ENCODE peak calls at places on chromosomes 16 and 17, in ten cellular contexts. E, Y, D, V, W, T, S, U, H and Q are unnamed samples.

GRCh38 chr17:10871914-10872313 is 34.0 kb upstream of the PIRT start:
- DNase-seq in E (peak), Y (no peak), D (peak), V (no peak), W (no peak), T (peak), S (no peak), U (no peak), H (no peak), Q (no peak)

GRCh38 chr16:3951861-3952332 is 71.4 kb upstream of the CREBBP start:
- DNase-seq in E (no peak), Y (peak), D (no peak), V (peak), W (no peak), T (no peak), S (peak), U (no peak), H (peak), Q (no peak)

GRCh38 chr17:30414486-30414885 is 35.8 kb downstream of the CPD start:
- DNase-seq in E (no peak), Y (no peak), D (no peak), V (no peak), W (no peak), T (no peak), S (no peak), U (no peak), H (peak), Q (no peak)

GRCh38 chr16:12339686-12340085 is 363.2 kb downstream of the SNX29 start:
- DNase-seq in E (no peak), Y (no peak), D (no peak), V (no peak), W (no peak), T (no peak), S (peak), U (no peak), H (peak), Q (no peak)

GRCh38 chr17:80264048-80264792 is 3.6 kb downstream of the RNF213 start:
- DNase-seq in E (no peak), Y (no peak), D (no peak), V (no peak), W (no peak), T (no peak), S (no peak), U (no peak), H (no peak), Q (no peak)

GRCh38 chr17:79861371-79862216 is 22.4 kb upstream of the CBX4 start:
- DNase-seq in E (no peak), Y (peak), D (no peak), V (no peak), W (no peak), T (peak), S (no peak), U (no peak), H (no peak), Q (no peak)

GRCh38 chr16:53945996-53946395 is 242.0 kb downstream of the FTO start:
- DNase-seq in E (no peak), Y (peak), D (peak), V (peak), W (peak), T (no peak), S (peak), U (no peak), H (peak), Q (no peak)

GRCh38 chr17:7822126-7822525 is 11.9 kb upstream of the KDM6B start:
- DNase-seq in E (no peak), Y (no peak), D (no peak), V (no peak), W (no peak), T (no peak), S (no peak), U (no peak), H (no peak), Q (no peak)

GRCh38 chr16:70768205-70768580 is 32.8 kb downstream of the VAC14 start:
- DNase-seq in E (no peak), Y (no peak), D (no peak), V (peak), W (no peak), T (no peak), S (no peak), U (no peak), H (no peak), Q (no peak)

GRCh38 chr17:54901230-54901847 is 687 bp downstream of the TOM1L1 start:
- DNase-seq in E (no peak), Y (peak), D (no peak), V (peak), W (peak), T (peak), S (peak), U (no peak), H (peak), Q (no peak)

GRCh38 chr16:77197747-77198146 is 1.5 kb upstream of the SYCE1L start:
- DNase-seq in E (no peak), Y (no peak), D (no peak), V (no peak), W (no peak), T (no peak), S (no peak), U (no peak), H (no peak), Q (no peak)

GRCh38 chr17:82151106-82151957 is 53.3 kb upstream of the FASN start:
- DNase-seq in E (peak), Y (no peak), D (no peak), V (no peak), W (no peak), T (no peak), S (no peak), U (no peak), H (no peak), Q (no peak)

GRCh38 chr17:22305356-22306071 is 613.2 kb downstream of the KCNJ18 start:
- DNase-seq in E (no peak), Y (no peak), D (no peak), V (no peak), W (no peak), T (no peak), S (no peak), U (no peak), H (no peak), Q (no peak)

GRCh38 chr16:30406911-30407793 is at the start of gene ZNF771:
- DNase-seq in E (peak), Y (peak), D (peak), V (peak), W (peak), T (peak), S (peak), U (peak), H (peak), Q (peak)

GRCh38 chr16:318628-319027 is 33.9 kb downstream of the AXIN1 start:
- DNase-seq in E (no peak), Y (no peak), D (no peak), V (no peak), W (peak), T (no peak), S (no peak), U (no peak), H (no peak), Q (no peak)

GRCh38 chr17:78485416-78486168 is 91.6 kb downstream of the DNAH17 start:
- DNase-seq in E (no peak), Y (no peak), D (no peak), V (no peak), W (no peak), T (no peak), S (no peak), U (no peak), H (no peak), Q (no peak)

GRCh38 chr17:58702708-58703107 is 10.3 kb downstream of the RAD51C start:
- DNase-seq in E (no peak), Y (peak), D (no peak), V (no peak), W (no peak), T (no peak), S (no peak), U (no peak), H (no peak), Q (no peak)

GRCh38 chr16:59707441-59707840 is 973.3 kb upstream of the GOT2 start:
- DNase-seq in E (no peak), Y (no peak), D (no peak), V (no peak), W (no peak), T (no peak), S (no peak), U (no peak), H (no peak), Q (no peak)

GRCh38 chr17:4710693-4711634 is 532 bp downstream of the ARRB2 start:
- DNase-seq in E (no peak), Y (no peak), D (no peak), V (no peak), W (no peak), T (peak), S (no peak), U (no peak), H (no peak), Q (no peak)

GRCh38 chr17:45370949-45371413 is 54.2 kb upstream of the MAP3K14 start:
- DNase-seq in E (no peak), Y (no peak), D (no peak), V (peak), W (peak), T (no peak), S (no peak), U (no peak), H (peak), Q (no peak)

GRCh38 chr16:57608462-57609113 is 19.8 kb upstream of the ADGRG1 start:
- DNase-seq in E (peak), Y (no peak), D (no peak), V (no peak), W (no peak), T (peak), S (no peak), U (no peak), H (no peak), Q (no peak)

GRCh38 chr16:5604770-5605169 is 507.2 kb upstream of the EEF2KMT start:
- DNase-seq in E (no peak), Y (no peak), D (no peak), V (no peak), W (peak), T (peak), S (no peak), U (no peak), H (no peak), Q (no peak)

GRCh38 chr17:5584971-5585794 is 874 bp upstream of the NLRP1 start:
- DNase-seq in E (no peak), Y (peak), D (no peak), V (peak), W (no peak), T (no peak), S (peak), U (no peak), H (peak), Q (no peak)

GRCh38 chr17:34671191-34671590 is 91.8 kb downstream of the TMEM132E start:
- DNase-seq in E (no peak), Y (no peak), D (no peak), V (no peak), W (no peak), T (no peak), S (no peak), U (no peak), H (no peak), Q (no peak)

GRCh38 chr17:31798205-31798724 is 60.8 kb downstream of the COPRS start:
- DNase-seq in E (no peak), Y (no peak), D (no peak), V (no peak), W (no peak), T (no peak), S (no peak), U (no peak), H (no peak), Q (no peak)

GRCh38 chr16:59046335-59046734 is 312.2 kb upstream of the GOT2 start:
- DNase-seq in E (no peak), Y (no peak), D (no peak), V (no peak), W (no peak), T (no peak), S (peak), U (no peak), H (peak), Q (no peak)

GRCh38 chr16:3067929-3068288 is 2.5 kb downstream of the IL32 start:
- DNase-seq in E (no peak), Y (no peak), D (no peak), V (no peak), W (no peak), T (no peak), S (no peak), U (no peak), H (no peak), Q (no peak)

GRCh38 chr17:51118330-51119195 is 2.1 kb downstream of the SPAG9 start:
- DNase-seq in E (peak), Y (no peak), D (peak), V (peak), W (peak), T (peak), S (no peak), U (no peak), H (no peak), Q (no peak)

GRCh38 chr16:685967-686366 is 1.8 kb upstream of the JMJD8 start:
- DNase-seq in E (peak), Y (peak), D (no peak), V (peak), W (peak), T (peak), S (peak), U (no peak), H (peak), Q (no peak)

GRCh38 chr16:67653131-67654068 is 6.7 kb downstream of the ACD start:
- DNase-seq in E (peak), Y (no peak), D (no peak), V (no peak), W (no peak), T (no peak), S (no peak), U (no peak), H (no peak), Q (no peak)
- TF ChIP-seq CTCF in E (no peak), Y (no peak), D (no peak), V (no peak), W (no peak), T (no peak), S (no peak), U (no peak), H (peak), Q (no peak)

GRCh38 chr16:67547423-67548264 is 14.7 kb upstream of the CTCF start:
- DNase-seq in E (peak), Y (no peak), D (no peak), V (no peak), W (no peak), T (peak), S (no peak), U (no peak), H (no peak), Q (no peak)
- TF ChIP-seq CTCF in E (no peak), Y (no peak), D (no peak), V (no peak), W (no peak), T (no peak), S (no peak), U (no peak), H (no peak), Q (no peak)

GRCh38 chr17:76824103-76824502 is 44.1 kb upstream of the MGAT5B start:
- DNase-seq in E (no peak), Y (no peak), D (no peak), V (no peak), W (no peak), T (no peak), S (no peak), U (no peak), H (no peak), Q (no peak)

GRCh38 chr17:76820523-76820922 is 47.7 kb upstream of the MGAT5B start:
- DNase-seq in E (peak), Y (no peak), D (no peak), V (no peak), W (no peak), T (no peak), S (no peak), U (no peak), H (no peak), Q (no peak)

GRCh38 chr17:76822184-76822778 is 45.9 kb upstream of the MGAT5B start:
- DNase-seq in E (no peak), Y (no peak), D (no peak), V (no peak), W (no peak), T (no peak), S (no peak), U (no peak), H (no peak), Q (no peak)

GRCh38 chr17:76816590-76817135 is 51.5 kb upstream of the MGAT5B start:
- DNase-seq in E (no peak), Y (peak), D (peak), V (peak), W (peak), T (no peak), S (peak), U (no peak), H (peak), Q (no peak)

DNA sequence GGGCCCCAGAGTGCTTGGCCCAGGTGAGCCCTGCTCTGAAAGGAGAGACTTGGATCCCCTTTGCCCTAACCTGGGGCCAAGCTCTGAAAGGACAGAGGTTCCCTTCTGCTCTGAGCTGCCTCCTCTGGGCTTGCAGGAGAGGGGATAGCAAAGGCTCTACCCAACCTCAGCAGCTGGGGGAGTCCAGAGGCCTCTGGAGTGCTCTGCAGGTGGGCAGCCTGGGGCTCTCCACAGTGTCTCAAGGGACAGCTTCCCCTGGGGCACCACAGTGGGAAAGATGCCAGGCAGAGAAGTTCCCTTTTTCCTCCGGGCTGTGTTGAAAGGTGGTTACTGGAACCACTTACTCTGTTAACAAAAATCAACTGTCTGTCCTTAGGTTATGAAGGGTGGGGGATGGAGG is 48.2 kb upstream of the MGAT5B start:
- DNase-seq in E (no peak), Y (no peak), D (no peak), V (no peak), W (no peak), T (no peak), S (no peak), U (no peak), H (no peak), Q (no peak)
- TF ChIP-seq CTCF in E (no peak), Y (no peak), D (no peak), V (no peak), W (no peak), T (no peak), S (no peak), U (no peak), H (no peak), Q (no peak)

GRCh38 chr17:3692346-3692745 is 3.6 kb downstream of the P2RX5 start:
- DNase-seq in E (no peak), Y (no peak), D (no peak), V (no peak), W (no peak), T (no peak), S (no peak), U (no peak), H (no peak), Q (no peak)
- TF ChIP-seq CTCF in E (no peak), Y (no peak), D (no peak), V (no peak), W (no peak), T (no peak), S (peak), U (no peak), H (no peak), Q (no peak)

GRCh38 chr17:61412860-61413653 is 13.4 kb downstream of the TBX2 start:
- DNase-seq in E (peak), Y (no peak), D (no peak), V (no peak), W (peak), T (peak), S (no peak), U (no peak), H (no peak), Q (no peak)

GRCh38 chr17:61410555-61411089 is 11.0 kb downstream of the TBX2 start:
- DNase-seq in E (peak), Y (peak), D (no peak), V (peak), W (peak), T (peak), S (peak), U (peak), H (peak), Q (no peak)

GRCh38 chr17:61411944-61412859 is 12.6 kb downstream of the TBX2 start:
- DNase-seq in E (peak), Y (peak), D (peak), V (peak), W (peak), T (peak), S (peak), U (peak), H (peak), Q (peak)

GRCh38 chr17:61410100-61410551 is 10.5 kb downstream of the TBX2 start:
- DNase-seq in E (no peak), Y (no peak), D (no peak), V (no peak), W (no peak), T (no peak), S (no peak), U (no peak), H (no peak), Q (no peak)

DNA sequence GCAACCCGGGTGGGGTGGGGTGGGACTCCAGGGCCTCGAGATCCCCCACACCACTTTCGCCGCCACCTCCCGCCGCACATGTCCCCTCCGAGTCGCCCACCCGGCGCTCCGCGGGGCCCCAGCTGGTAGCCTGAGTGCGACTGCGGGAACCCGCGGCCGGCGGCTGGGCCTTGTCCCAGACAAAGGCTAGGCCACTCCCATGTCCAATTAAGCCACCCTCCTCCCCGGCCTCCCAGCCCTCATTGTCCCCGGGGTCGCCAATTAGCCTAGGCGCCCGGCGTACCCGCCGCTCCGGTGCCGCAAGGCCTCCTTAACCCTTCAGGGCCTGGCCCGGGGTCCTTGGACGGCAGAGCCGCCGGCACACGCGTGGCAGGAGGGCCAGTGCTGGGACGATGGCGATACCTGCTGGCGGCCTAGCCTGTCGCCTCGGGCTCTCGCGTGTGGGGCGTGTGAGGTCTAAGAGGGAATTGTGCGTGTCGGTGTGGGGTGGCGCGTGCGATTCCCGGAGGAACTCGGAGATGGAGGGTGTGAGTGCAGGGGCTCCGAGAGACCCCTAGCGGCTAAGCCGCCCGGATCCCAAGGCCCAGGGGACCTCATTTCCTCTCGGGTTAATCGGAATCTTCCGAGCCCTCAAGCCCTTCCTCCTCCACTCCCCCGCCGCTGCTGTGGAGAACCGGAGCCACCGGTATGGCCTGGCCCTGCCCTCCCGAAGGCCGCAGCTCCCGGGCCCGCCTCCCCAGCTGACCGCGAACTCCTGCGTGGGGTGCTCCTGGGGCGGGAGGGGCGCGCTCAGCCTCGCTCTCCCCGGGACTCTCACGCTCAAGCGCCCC is 11.7 kb downstream of the TBX2 start:
- DNase-seq in E (peak), Y (peak), D (peak), V (peak), W (peak), T (peak), S (peak), U (peak), H (peak), Q (no peak)
- TF ChIP-seq CTCF in E (no peak), Y (no peak), D (peak), V (no peak), W (peak), T (no peak), S (peak), U (no peak), H (peak), Q (no peak)

GRCh38 chr16:88907768-88908167 is 41.3 kb upstream of the PABPN1L start:
- DNase-seq in E (no peak), Y (no peak), D (no peak), V (peak), W (peak), T (no peak), S (no peak), U (no peak), H (peak), Q (no peak)
- TF ChIP-seq CTCF in E (no peak), Y (no peak), D (no peak), V (no peak), W (no peak), T (no peak), S (no peak), U (no peak), H (no peak), Q (no peak)

GRCh38 chr17:48569676-48570324 is 8.3 kb downstream of the HOXB4 start:
- DNase-seq in E (no peak), Y (no peak), D (no peak), V (no peak), W (no peak), T (no peak), S (no peak), U (no peak), H (peak), Q (no peak)
- TF ChIP-seq CTCF in E (no peak), Y (no peak), D (no peak), V (no peak), W (no peak), T (no peak), S (no peak), U (no peak), H (peak), Q (no peak)